ENCODE peak calls at places on chromosomes 16 and 17, in ten cellular contexts. One of them, this sample, is unnamed.

GRCh38 chr17:42288985-42289862 is 926 bp downstream of the STAT5A start:
- DNase-seq in GM12878: no peak
- DNase-seq in tibial nerve: no peak
- DNase-seq in NB4: no peak
- DNase-seq in ovary: peak; percentile 64
- DNase-seq in erythroblast: peak; percentile 61
- DNase-seq in upper lobe of left lung: peak; percentile 86
- DNase-seq in H54: no peak
- DNase-seq in HCT116: no peak
- DNase-seq in A549: no peak
- DNase-seq in this sample: peak; percentile 52

GRCh38 chr17:48571024-48571818 is 6.9 kb downstream of the HOXB4 start:
- DNase-seq in erythroblast: no peak
- DNase-seq in A549: no peak
- DNase-seq in HCT116: no peak
- DNase-seq in tibial nerve: no peak
- DNase-seq in NB4: no peak
- DNase-seq in GM12878: no peak
- DNase-seq in ovary: no peak
- DNase-seq in upper lobe of left lung: no peak
- DNase-seq in H54: no peak
- DNase-seq in this sample: no peak

GRCh38 chr16:17138801-17139200 is 332.0 kb downstream of the XYLT1 start:
- DNase-seq in H54: no peak
- DNase-seq in tibial nerve: no peak
- DNase-seq in ovary: no peak
- DNase-seq in A549: no peak
- DNase-seq in GM12878: no peak
- DNase-seq in erythroblast: no peak
- DNase-seq in upper lobe of left lung: no peak
- DNase-seq in HCT116: no peak
- DNase-seq in NB4: peak; percentile 5
- DNase-seq in this sample: no peak

GRCh38 chr17:7839199-7839889 is 5.3 kb downstream of the KDM6B start:
- DNase-seq in HCT116: no peak
- DNase-seq in upper lobe of left lung: no peak
- DNase-seq in A549: no peak
- DNase-seq in ovary: peak; percentile 37
- DNase-seq in erythroblast: peak; percentile 69
- DNase-seq in tibial nerve: no peak
- DNase-seq in GM12878: no peak
- DNase-seq in H54: no peak
- DNase-seq in NB4: peak; percentile 83
- DNase-seq in this sample: no peak

GRCh38 chr16:88393034-88393433 is 10.3 kb downstream of the ZNF469 start:
- DNase-seq in GM12878: no peak
- DNase-seq in tibial nerve: peak; percentile 39
- DNase-seq in HCT116: no peak
- DNase-seq in A549: no peak
- DNase-seq in erythroblast: no peak
- DNase-seq in NB4: no peak
- DNase-seq in ovary: no peak
- DNase-seq in H54: no peak
- DNase-seq in upper lobe of left lung: peak; percentile 86
- DNase-seq in this sample: no peak

GRCh38 chr17:5537251-5537650 is 47.1 kb downstream of the NLRP1 start:
- DNase-seq in A549: no peak
- DNase-seq in NB4: no peak
- DNase-seq in ovary: no peak
- DNase-seq in H54: no peak
- DNase-seq in upper lobe of left lung: no peak
- DNase-seq in HCT116: no peak
- DNase-seq in erythroblast: no peak
- DNase-seq in tibial nerve: no peak
- DNase-seq in GM12878: no peak
- DNase-seq in this sample: no peak

GRCh38 chr16:12319464-12320030 is 343.0 kb downstream of the SNX29 start:
- DNase-seq in A549: no peak
- DNase-seq in NB4: no peak
- DNase-seq in tibial nerve: no peak
- DNase-seq in GM12878: no peak
- DNase-seq in H54: no peak
- DNase-seq in HCT116: no peak
- DNase-seq in ovary: no peak
- DNase-seq in upper lobe of left lung: no peak
- DNase-seq in erythroblast: no peak
- DNase-seq in this sample: no peak

GRCh38 chr16:75264999-75265910 is 13.8 kb upstream of the BCAR1 start:
- DNase-seq in A549: no peak
- DNase-seq in HCT116: no peak
- DNase-seq in GM12878: no peak
- DNase-seq in tibial nerve: no peak
- DNase-seq in NB4: no peak
- DNase-seq in upper lobe of left lung: peak; percentile 88
- DNase-seq in erythroblast: no peak
- DNase-seq in ovary: peak; percentile 72
- DNase-seq in H54: no peak
- DNase-seq in this sample: peak; percentile 65

GRCh38 chr16:69564845-69565610 is 738 bp upstream of the NFAT5 start:
- DNase-seq in ovary: no peak
- DNase-seq in erythroblast: peak; percentile 38
- DNase-seq in upper lobe of left lung: no peak
- DNase-seq in HCT116: no peak
- DNase-seq in NB4: no peak
- DNase-seq in A549: no peak
- DNase-seq in tibial nerve: no peak
- DNase-seq in H54: no peak
- DNase-seq in GM12878: no peak
- DNase-seq in this sample: no peak

GRCh38 chr17:21200590-21201301 is 13.2 kb downstream of the TMEM11 start:
- DNase-seq in NB4: no peak
- DNase-seq in HCT116: no peak
- DNase-seq in A549: no peak
- DNase-seq in H54: no peak
- DNase-seq in ovary: no peak
- DNase-seq in tibial nerve: no peak
- DNase-seq in GM12878: no peak
- DNase-seq in upper lobe of left lung: no peak
- DNase-seq in erythroblast: no peak
- DNase-seq in this sample: no peak

GRCh38 chr17:50218771-50219315 is 17.4 kb upstream of the COL1A1 start:
- DNase-seq in HCT116: peak; percentile 49
- DNase-seq in NB4: no peak
- DNase-seq in erythroblast: no peak
- DNase-seq in upper lobe of left lung: no peak
- DNase-seq in ovary: no peak
- DNase-seq in H54: no peak
- DNase-seq in GM12878: no peak
- DNase-seq in tibial nerve: no peak
- DNase-seq in A549: no peak
- DNase-seq in this sample: no peak

GRCh38 chr17:17696871-17697633 is 15.8 kb downstream of the RAI1 start:
- DNase-seq in GM12878: no peak
- DNase-seq in NB4: no peak
- DNase-seq in upper lobe of left lung: no peak
- DNase-seq in ovary: no peak
- DNase-seq in tibial nerve: no peak
- DNase-seq in H54: no peak
- DNase-seq in erythroblast: no peak
- DNase-seq in A549: no peak
- DNase-seq in HCT116: no peak
- DNase-seq in this sample: no peak

GRCh38 chr16:29645699-29646187 is 17.3 kb upstream of the SPN start:
- DNase-seq in HCT116: peak; percentile 49
- DNase-seq in A549: no peak
- DNase-seq in GM12878: peak; percentile 83
- DNase-seq in H54: no peak
- DNase-seq in upper lobe of left lung: no peak
- DNase-seq in tibial nerve: no peak
- DNase-seq in ovary: no peak
- DNase-seq in NB4: peak; percentile 90
- DNase-seq in erythroblast: no peak
- DNase-seq in this sample: peak; percentile 46

GRCh38 chr16:6250516-6250915 is 1082.1 kb upstream of the RBFOX1 start:
- DNase-seq in A549: no peak
- DNase-seq in ovary: no peak
- DNase-seq in NB4: no peak
- DNase-seq in H54: no peak
- DNase-seq in erythroblast: no peak
- DNase-seq in tibial nerve: no peak
- DNase-seq in HCT116: no peak
- DNase-seq in GM12878: no peak
- DNase-seq in upper lobe of left lung: no peak
- DNase-seq in this sample: no peak

GRCh38 chr16:30619207-30619606 is 9.0 kb upstream of the ZNF689 start:
- DNase-seq in NB4: no peak
- DNase-seq in HCT116: no peak
- DNase-seq in upper lobe of left lung: no peak
- DNase-seq in A549: no peak
- DNase-seq in H54: no peak
- DNase-seq in GM12878: no peak
- DNase-seq in erythroblast: no peak
- DNase-seq in tibial nerve: no peak
- DNase-seq in ovary: no peak
- DNase-seq in this sample: no peak

GRCh38 chr17:49249292-49249794 is 18.8 kb upstream of the PHOSPHO1 start:
- DNase-seq in ovary: no peak
- DNase-seq in NB4: no peak
- DNase-seq in GM12878: no peak
- DNase-seq in A549: no peak
- DNase-seq in erythroblast: peak; percentile 99
- DNase-seq in tibial nerve: no peak
- DNase-seq in HCT116: no peak
- DNase-seq in H54: peak; percentile 86
- DNase-seq in upper lobe of left lung: peak; percentile 50
- DNase-seq in this sample: no peak

GRCh38 chr16:74699666-74700065 is 996 bp downstream of the MLKL start:
- DNase-seq in erythroblast: no peak
- DNase-seq in A549: no peak
- DNase-seq in ovary: no peak
- DNase-seq in H54: no peak
- DNase-seq in upper lobe of left lung: no peak
- DNase-seq in HCT116: no peak
- DNase-seq in NB4: peak; percentile 50
- DNase-seq in tibial nerve: no peak
- DNase-seq in GM12878: no peak
- DNase-seq in this sample: no peak

DNA sequence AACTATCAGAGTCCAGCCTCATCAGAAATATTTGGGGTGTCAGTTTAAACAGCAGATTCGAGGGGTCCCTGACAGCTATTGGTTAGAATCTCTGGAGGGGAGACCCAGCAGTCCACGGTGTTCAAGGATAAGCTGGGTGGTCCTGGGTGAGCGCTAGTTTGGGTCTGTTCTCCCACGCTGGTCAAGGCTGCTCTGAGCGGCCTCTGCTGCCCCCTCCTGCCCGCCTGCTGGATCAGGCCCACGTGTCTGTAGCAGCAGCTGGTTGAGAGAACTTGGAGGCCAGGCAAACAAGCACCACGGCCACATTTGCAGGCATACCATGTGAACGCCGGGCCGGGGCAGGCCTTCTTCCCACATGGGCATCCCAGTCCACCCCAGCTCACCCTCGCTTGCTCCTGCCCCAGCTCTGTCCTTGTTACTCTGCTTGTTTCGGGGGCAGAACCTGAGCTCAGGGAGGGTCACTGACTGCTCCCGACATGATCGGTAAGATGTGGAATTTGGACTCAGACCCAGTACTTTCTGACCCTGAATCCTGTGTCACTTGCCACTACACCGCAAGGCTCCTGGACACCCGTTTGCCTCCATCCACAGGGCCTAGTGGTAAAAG is 7.4 kb downstream of the FOXF1 start:
- DNase-seq in ovary: peak; percentile 44
- DNase-seq in tibial nerve: peak; percentile 37
- DNase-seq in NB4: peak; percentile 79
- DNase-seq in upper lobe of left lung: peak; percentile 90
- DNase-seq in erythroblast: peak; percentile 25
- DNase-seq in A549: peak; percentile 73
- DNase-seq in HCT116: peak; percentile 51
- DNase-seq in H54: peak; percentile 87
- DNase-seq in GM12878: no peak
- DNase-seq in this sample: no peak
- TF ChIP-seq POLR2A in ovary: no peak
- TF ChIP-seq POLR2A in tibial nerve: no peak
- TF ChIP-seq POLR2A in NB4: no peak
- TF ChIP-seq POLR2A in upper lobe of left lung: no peak
- TF ChIP-seq POLR2A in erythroblast: no peak
- TF ChIP-seq POLR2A in A549: no peak
- TF ChIP-seq POLR2A in HCT116: no peak
- TF ChIP-seq POLR2A in H54: no peak
- TF ChIP-seq POLR2A in GM12878: no peak
- TF ChIP-seq POLR2A in this sample: no peak

DNA sequence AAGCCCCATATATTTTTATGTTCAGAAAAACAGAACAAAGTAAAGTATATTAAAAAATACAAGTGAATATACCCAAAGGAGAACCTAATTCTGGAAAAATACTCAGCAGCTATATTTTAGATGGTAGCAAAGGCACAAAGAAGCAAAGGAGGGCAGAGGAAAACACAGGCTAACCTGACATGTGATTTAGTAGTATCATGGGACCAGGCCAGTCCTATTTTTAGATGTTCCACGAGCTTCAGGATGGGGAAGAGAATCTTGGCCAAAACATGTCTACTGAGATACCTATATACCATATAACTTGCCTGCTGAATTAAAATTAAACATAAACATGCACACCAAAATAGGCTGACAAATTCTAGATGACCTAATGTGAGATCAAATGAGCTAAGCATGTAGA is 32.9 kb downstream of the SMYD4 start:
- DNase-seq in erythroblast: no peak
- DNase-seq in A549: no peak
- DNase-seq in H54: no peak
- DNase-seq in GM12878: no peak
- DNase-seq in tibial nerve: no peak
- DNase-seq in ovary: no peak
- DNase-seq in HCT116: no peak
- DNase-seq in NB4: no peak
- DNase-seq in upper lobe of left lung: no peak
- DNase-seq in this sample: no peak
- TF ChIP-seq POLR2A in erythroblast: no peak
- TF ChIP-seq POLR2A in A549: no peak
- TF ChIP-seq POLR2A in H54: no peak
- TF ChIP-seq POLR2A in GM12878: no peak
- TF ChIP-seq POLR2A in tibial nerve: no peak
- TF ChIP-seq POLR2A in ovary: no peak
- TF ChIP-seq POLR2A in HCT116: no peak
- TF ChIP-seq POLR2A in NB4: no peak
- TF ChIP-seq POLR2A in upper lobe of left lung: no peak
- TF ChIP-seq POLR2A in this sample: no peak

GRCh38 chr17:1347681-1348318 is 52.2 kb downstream of the YWHAE start:
- DNase-seq in A549: no peak
- DNase-seq in upper lobe of left lung: no peak
- DNase-seq in erythroblast: no peak
- DNase-seq in tibial nerve: peak; percentile 25
- DNase-seq in HCT116: no peak
- DNase-seq in H54: no peak
- DNase-seq in GM12878: no peak
- DNase-seq in ovary: no peak
- DNase-seq in NB4: no peak
- DNase-seq in this sample: no peak
- TF ChIP-seq POLR2A in A549: no peak
- TF ChIP-seq POLR2A in upper lobe of left lung: no peak
- TF ChIP-seq POLR2A in erythroblast: no peak
- TF ChIP-seq POLR2A in tibial nerve: no peak
- TF ChIP-seq POLR2A in HCT116: no peak
- TF ChIP-seq POLR2A in H54: no peak
- TF ChIP-seq POLR2A in GM12878: no peak
- TF ChIP-seq POLR2A in ovary: no peak
- TF ChIP-seq POLR2A in NB4: no peak
- TF ChIP-seq POLR2A in this sample: no peak

GRCh38 chr17:44219126-44219635 is 294 bp downstream of the UBTF start:
- DNase-seq in HCT116: no peak
- DNase-seq in NB4: peak; percentile 79
- DNase-seq in GM12878: no peak
- DNase-seq in tibial nerve: no peak
- DNase-seq in upper lobe of left lung: no peak
- DNase-seq in ovary: peak; percentile 84
- DNase-seq in erythroblast: peak; percentile 77
- DNase-seq in H54: peak; percentile 60
- DNase-seq in A549: peak; percentile 74
- DNase-seq in this sample: peak; percentile 66
- TF ChIP-seq POLR2A in HCT116: peak; percentile 38
- TF ChIP-seq POLR2A in NB4: no peak
- TF ChIP-seq POLR2A in GM12878: peak; percentile 80
- TF ChIP-seq POLR2A in tibial nerve: no peak
- TF ChIP-seq POLR2A in upper lobe of left lung: peak; percentile 58
- TF ChIP-seq POLR2A in ovary: no peak
- TF ChIP-seq POLR2A in erythroblast: peak; percentile 59
- TF ChIP-seq POLR2A in H54: peak; percentile 42
- TF ChIP-seq POLR2A in A549: no peak
- TF ChIP-seq POLR2A in this sample: peak; percentile 68